ENCODE peak calls at places on chromosome 3, in four cellular contexts. G, K, I and B are unnamed samples.

GRCh38 chr3:114446605-114447004 is 152.8 kb downstream of the TIGIT start:
- DNase-seq in K (no peak), G (no peak), I (no peak), B (no peak)

GRCh38 chr3:128082545-128082944 is 30.3 kb downstream of the SEC61A1 start:
- DNase-seq in K (no peak), G (no peak), I (no peak), B (no peak)

GRCh38 chr3:66270314-66270713 is 49.5 kb downstream of the SLC25A26 start:
- DNase-seq in G (no peak), I (no peak), K (no peak), B (no peak)

GRCh38 chr3:15781637-15782402 is 16.0 kb downstream of the ANKRD28 start:
- DNase-seq in K (no peak), G (no peak), I (no peak), B (no peak)

GRCh38 chr3:33426068-33426467 is 14.1 kb downstream of the UBP1 start:
- DNase-seq in G (no peak), K (no peak), I (no peak), B (no peak)

GRCh38 chr3:44058022-44058867 is 183.4 kb upstream of the TOPAZ1 start:
- DNase-seq in K (no peak), G (no peak), I (peak; percentile 87), B (no peak)

GRCh38 chr3:11910971-11911531 is 64.4 kb upstream of the TAMM41 start:
- DNase-seq in K (no peak), I (no peak), G (no peak), B (peak; percentile 25)

GRCh38 chr3:195254454-195255175 is 16.3 kb downstream of the XXYLT1 start:
- DNase-seq in G (no peak), K (no peak), I (no peak), B (no peak)

GRCh38 chr3:4807381-4808280 is 171.6 kb upstream of the BHLHE40 start:
- DNase-seq in I (no peak), K (no peak), G (no peak), B (no peak)

GRCh38 chr3:46709147-46709654 is 8.0 kb downstream of the TMIE start:
- DNase-seq in G (no peak), I (no peak), K (no peak), B (no peak)

GRCh38 chr3:11584570-11584969 is 59.1 kb downstream of the VGLL4 start:
- DNase-seq in K (no peak), G (no peak), I (no peak), B (no peak)

GRCh38 chr3:9246196-9246595 is 3.2 kb downstream of the SRGAP3 start:
- DNase-seq in K (no peak), I (no peak), G (no peak), B (no peak)

GRCh38 chr3:51384145-51384729 is 854 bp upstream of the MANF start:
- DNase-seq in G (no peak), K (no peak), I (no peak), B (no peak)

GRCh38 chr3:51970606-51971300 is 3.1 kb downstream of the ABHD14B start:
- DNase-seq in G (no peak), K (no peak), I (no peak), B (no peak)

GRCh38 chr3:135000465-135000864 is 205.4 kb downstream of the EPHB1 start:
- DNase-seq in G (no peak), I (no peak), K (no peak), B (no peak)

GRCh38 chr3:111998661-111999641 is at the start of gene TAGLN3:
- DNase-seq in G (no peak), I (no peak), K (no peak), B (peak; percentile 54)

GRCh38 chr3:108031893-108032292 is 58.9 kb downstream of the CD47 start:
- DNase-seq in I (no peak), G (no peak), K (no peak), B (no peak)

GRCh38 chr3:117886147-117886546 is 1148.5 kb downstream of the IGSF11 start:
- DNase-seq in I (no peak), G (no peak), K (no peak), B (no peak)

GRCh38 chr3:149214702-149215101 is 6.9 kb downstream of the CP start:
- DNase-seq in K (peak; percentile 92), G (no peak), I (no peak), B (no peak)

GRCh38 chr3:159486580-159486979 is 502.1 kb upstream of the IL12A start:
- DNase-seq in G (no peak), K (peak; percentile 2), I (no peak), B (peak; percentile 65)

GRCh38 chr3:30113906-30114305 is 492.5 kb upstream of the TGFBR2 start:
- DNase-seq in K (no peak), G (no peak), I (no peak), B (no peak)

GRCh38 chr3:168116279-168116678 is 20.6 kb upstream of the GOLIM4 start:
- DNase-seq in G (peak; percentile 49), K (no peak), I (no peak), B (no peak)

GRCh38 chr3:67947808-67948508 is 293.5 kb upstream of the SUCLG2 start:
- DNase-seq in G (no peak), K (peak; percentile 70), I (no peak), B (peak; percentile 55)

GRCh38 chr3:147661916-147662315 is 252.8 kb downstream of the ZIC1 start:
- DNase-seq in K (no peak), I (no peak), G (no peak), B (no peak)

GRCh38 chr3:129576514-129577345 is 29.7 kb downstream of the PLXND1 start:
- DNase-seq in I (peak; percentile 35), K (peak; percentile 33), G (no peak), B (no peak)

GRCh38 chr3:163572856-163573255 is 1505.4 kb downstream of the SI start:
- DNase-seq in G (no peak), I (no peak), K (no peak), B (no peak)

GRCh38 chr3:177607596-177607995 is 410.3 kb upstream of the TBL1XR1 start:
- DNase-seq in K (no peak), I (no peak), G (no peak), B (no peak)

GRCh38 chr3:158762701-158763100 is 30.4 kb upstream of the RARRES1 start:
- DNase-seq in I (no peak), G (no peak), K (no peak), B (no peak)

GRCh38 chr3:53806182-53807116 is 39.8 kb downstream of the CHDH start:
- DNase-seq in I (peak; percentile 13), G (no peak), K (peak; percentile 23), B (no peak)

GRCh38 chr3:187101184-187102072 is 37.9 kb downstream of the RPL39L start:
- DNase-seq in G (peak; percentile 46), I (no peak), K (peak; percentile 43), B (no peak)

GRCh38 chr3:146100825-146101444 is 60.0 kb downstream of the PLOD2 start:
- DNase-seq in G (no peak), I (no peak), K (no peak), B (no peak)

GRCh38 chr3:148902173-148902791 is 37.2 kb downstream of the CPA3 start:
- DNase-seq in I (no peak), K (no peak), G (no peak), B (no peak)

GRCh38 chr3:46495901-46496456 is 1.8 kb upstream of the RTP3 start:
- DNase-seq in K (no peak), G (no peak), I (no peak), B (no peak)

GRCh38 chr3:4976109-4976508 is 3.1 kb upstream of the BHLHE40 start:
- DNase-seq in I (no peak), G (peak; percentile 63), K (peak; percentile 79), B (peak; percentile 65)

GRCh38 chr3:71805199-71805598 is 20.3 kb upstream of the PROK2 start:
- DNase-seq in K (no peak), G (no peak), I (no peak), B (no peak)
- TF ChIP-seq ESRRA in K (no peak), G (no peak), I (no peak), B (no peak)

DNA sequence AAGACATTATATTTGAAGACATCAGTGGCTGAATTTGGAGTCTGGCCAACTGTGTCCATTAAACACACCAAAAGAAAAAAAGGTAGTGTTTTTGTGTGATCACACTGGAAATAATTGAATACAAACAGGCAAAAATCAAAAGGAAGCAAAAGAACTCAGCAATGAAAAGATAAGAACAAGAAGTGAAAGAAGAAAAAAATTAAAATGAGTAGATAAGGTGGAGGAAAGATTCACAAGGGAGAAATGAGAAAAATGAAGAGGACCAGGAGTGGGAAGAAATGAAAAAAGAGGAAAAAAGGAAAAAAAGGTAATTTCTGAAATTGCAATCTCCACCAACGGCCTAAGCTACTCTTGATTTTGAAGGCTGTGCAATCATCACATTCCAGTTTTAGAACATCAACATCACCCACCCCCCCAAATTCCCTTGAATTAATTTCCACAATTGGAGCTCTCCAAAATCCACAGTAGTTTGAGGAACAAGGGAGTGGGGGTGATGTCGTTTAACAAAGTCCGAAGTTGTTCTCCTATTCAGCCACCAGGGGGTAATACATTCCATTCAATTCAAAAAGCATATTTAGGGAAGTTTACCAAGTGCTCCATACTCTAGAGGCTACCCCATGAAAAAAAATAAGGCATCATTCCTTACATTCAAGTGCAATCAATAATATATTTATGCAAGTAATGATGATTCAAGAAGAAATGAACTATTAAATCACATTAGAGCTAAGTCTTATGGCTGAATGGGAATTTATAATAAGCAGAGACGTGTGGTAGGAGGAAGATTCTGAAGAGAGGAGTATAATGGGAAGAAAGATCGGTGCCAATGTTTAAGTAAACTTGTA is 37.4 kb downstream of the ZNF860 start:
- DNase-seq in I (no peak), G (peak; percentile 68), K (peak; percentile 52), B (no peak)
- TF ChIP-seq ATF3 in I (no peak), G (no peak), K (no peak), B (no peak)

DNA sequence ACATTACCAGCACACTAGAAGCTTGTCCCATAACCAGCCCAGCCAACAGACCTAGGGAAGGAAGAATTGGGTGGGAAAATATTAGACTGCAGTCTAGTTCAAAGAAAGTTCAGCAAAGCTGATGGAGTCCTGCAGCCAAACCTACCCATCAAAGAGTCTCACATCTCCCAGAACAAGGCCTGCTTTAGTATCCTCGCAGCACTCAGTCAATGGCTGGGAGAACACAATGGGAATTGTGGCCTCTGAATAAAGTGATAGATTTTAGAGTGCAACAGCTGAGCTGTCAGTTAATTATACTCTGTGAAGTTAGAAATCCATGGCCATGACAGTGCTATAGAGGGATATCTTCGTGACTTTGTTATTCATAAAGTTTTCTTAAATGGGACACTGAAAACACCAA is 207.2 kb upstream of the NAALADL2 start:
- DNase-seq in K (no peak), G (no peak), I (no peak), B (no peak)
- TF ChIP-seq ESRRA in K (no peak), G (no peak), I (no peak), B (no peak)

GRCh38 chr3:157405457-157405856 is 31.2 kb upstream of the PTX3 start:
- DNase-seq in K (no peak), G (no peak), I (no peak), B (no peak)
- TF ChIP-seq ATF3 in K (no peak), G (no peak), I (no peak), B (no peak)

GRCh38 chr3:105847865-105848264 is 20.9 kb downstream of the CBLB start:
- DNase-seq in K (no peak), G (no peak), I (no peak), B (no peak)
- TF ChIP-seq ESRRA in K (no peak), G (no peak), I (no peak), B (no peak)